ENCODE peak calls at places on chromosomes 11 and 22, in five cellular contexts. X is NCI-H1048; B is activated CD4-positive, alpha-beta T cell treated with anti-CD3 and anti-CD28 coated beads, Interleukin-2, amount 50 U/mL, for 1 hour; K is activated CD4-positive, CD25-positive, alpha-beta regulatory T cell; L is GM18507. C is an unnamed sample.

GRCh38 chr11:120391297-120391696 is 55.1 kb downstream of the ARHGEF12 start:
- DNase-seq in X (no peak), B (no peak), K (no peak), L (no peak), C (no peak)

GRCh38 chr22:39815882-39816395 is 77.6 kb downstream of the ENTHD1 start:
- DNase-seq in X (no peak), B (no peak), K (no peak), L (no peak), C (no peak)

GRCh38 chr11:71491531-71492329 is 35.3 kb upstream of the KRTAP5-7 start:
- DNase-seq in X (no peak), B (no peak), K (no peak), L (no peak), C (no peak)

GRCh38 chr11:126468102-126468521 is 112.6 kb downstream of the ST3GAL4 start:
- DNase-seq in X (no peak), B (no peak), K (no peak), L (no peak), C (no peak)

GRCh38 chr11:71543866-71544265 is 4.4 kb upstream of the KRTAP5-9 start:
- DNase-seq in X (no peak), B (no peak), K (no peak), L (no peak), C (no peak)

GRCh38 chr11:70467196-70468085 is 69.1 kb downstream of the CTTN start:
- DNase-seq in X (peak), B (peak), K (no peak), L (no peak), C (no peak)

GRCh38 chr22:23709107-23709506 is 18.3 kb downstream of the RGL4 start:
- DNase-seq in X (no peak), B (no peak), K (no peak), L (no peak), C (no peak)

GRCh38 chr11:2664886-2665746 is 34.7 kb downstream of the KCNQ1OT1 start:
- DNase-seq in X (no peak), B (no peak), K (no peak), L (no peak), C (no peak)

GRCh38 chr11:66325140-66325754 is 8.4 kb upstream of the CD248 start:
- DNase-seq in X (no peak), B (no peak), K (no peak), L (no peak), C (no peak)

GRCh38 chr11:125338886-125339811 is 156.9 kb downstream of the FEZ1 start:
- DNase-seq in X (no peak), B (no peak), K (no peak), L (no peak), C (no peak)

GRCh38 chr11:1659478-1659877 is 29.9 kb downstream of the KRTAP5-5 start:
- DNase-seq in X (no peak), B (no peak), K (no peak), L (no peak), C (no peak)

GRCh38 chr11:8219257-8220021 is 44.2 kb downstream of the LMO1 start:
- DNase-seq in X (no peak), B (no peak), K (no peak), L (no peak), C (peak)

GRCh38 chr22:27776410-27776958 is 25.1 kb downstream of the MN1 start:
- DNase-seq in X (no peak), B (no peak), K (no peak), L (no peak), C (no peak)

GRCh38 chr22:20819471-20819870 is 39.1 kb downstream of the PI4KA start:
- DNase-seq in X (no peak), B (no peak), K (no peak), L (no peak), C (no peak)

GRCh38 chr11:3735827-3736226 is 61.5 kb downstream of the NUP98 start:
- DNase-seq in X (no peak), B (no peak), K (no peak), L (no peak), C (no peak)

GRCh38 chr11:9001736-9002135 is 2.1 kb downstream of the NRIP3 start:
- DNase-seq in X (no peak), B (peak), K (no peak), L (no peak), C (no peak)

GRCh38 chr22:46175631-46176030 is 25.3 kb downstream of the PPARA start:
- DNase-seq in X (no peak), B (no peak), K (no peak), L (no peak), C (no peak)